ENCODE peak calls at places on chromosomes 7 and 10, in ten cellular contexts. T, S, F, X, E, Y, H, R, L and V are unnamed samples.
A peak's percentile ranks its signal among the peaks of the same experiment; 100 is the strongest.

GRCh38 chr7:74105992-74106391 is 22.4 kb downstream of the LIMK1 start:
- DNase-seq in Y (no peak), X (no peak), F (no peak), R (no peak), S (no peak), T (no peak), E (no peak), H (no peak), L (no peak), V (no peak)

GRCh38 chr7:37039131-37039719 is 314.9 kb upstream of the AOAH start:
- DNase-seq in R (no peak), H (no peak), T (no peak), F (no peak), E (no peak), S (no peak), L (no peak), Y (no peak), X (no peak), V (no peak)

GRCh38 chr7:108147031-108147563 is 16.9 kb upstream of the LAMB4 start:
- DNase-seq in Y (no peak), S (no peak), F (no peak), L (no peak), X (no peak), H (no peak), R (no peak), E (no peak), T (no peak), V (no peak)

GRCh38 chr7:107078517-107078966 is 34.0 kb downstream of the PRKAR2B start:
- DNase-seq in Y (no peak), H (no peak), S (no peak), R (peak; percentile 36), F (no peak), L (no peak), E (no peak), T (no peak), X (no peak), V (no peak)

GRCh38 chr10:132964231-132964630 is 21.9 kb upstream of the CFAP46 start:
- DNase-seq in S (no peak), H (no peak), X (no peak), Y (no peak), R (no peak), L (no peak), F (no peak), T (no peak), E (no peak), V (no peak)

GRCh38 chr7:84490661-84491060 is 296.1 kb upstream of the SEMA3A start:
- DNase-seq in R (no peak), E (no peak), Y (no peak), T (no peak), L (no peak), H (no peak), S (peak; percentile 30), F (no peak), X (no peak), V (peak; percentile 30)

GRCh38 chr7:105439174-105439893 is 50.6 kb upstream of the SRPK2 start:
- DNase-seq in E (peak; percentile 69), R (peak; percentile 85), L (no peak), T (no peak), H (no peak), F (no peak), S (no peak), Y (no peak), X (no peak), V (no peak)

GRCh38 chr7:85184599-85185354 is 2.1 kb downstream of the SEMA3D start:
- DNase-seq in H (no peak), E (peak; percentile 33), F (no peak), Y (peak; percentile 13), T (no peak), L (peak; percentile 9), X (no peak), R (no peak), S (no peak), V (no peak)

GRCh38 chr7:149856583-149856982 is 17.2 kb upstream of the ATP6V0E2 start:
- DNase-seq in S (no peak), H (no peak), F (no peak), E (no peak), L (no peak), T (no peak), X (no peak), Y (no peak), R (no peak), V (no peak)

GRCh38 chr7:155193716-155194115 is 104.0 kb upstream of the INSIG1 start:
- DNase-seq in E (no peak), Y (no peak), S (no peak), X (no peak), L (no peak), F (no peak), T (no peak), H (no peak), R (no peak), V (no peak)

GRCh38 chr7:147586526-147586925 is 1004.0 kb upstream of the C7orf33 start:
- DNase-seq in E (no peak), H (no peak), X (no peak), F (no peak), T (no peak), R (no peak), Y (no peak), S (no peak), L (no peak), V (no peak)

GRCh38 chr7:142323706-142324105 is 65.8 kb upstream of the PRSS58 start:
- DNase-seq in L (no peak), Y (peak; percentile 40), R (peak; percentile 43), X (no peak), S (no peak), H (peak; percentile 73), E (no peak), F (peak; percentile 22), T (no peak), V (peak; percentile 70)

GRCh38 chr10:12351447-12351846 is 2.1 kb downstream of the CAMK1D start:
- DNase-seq in H (no peak), Y (no peak), R (no peak), T (no peak), F (no peak), X (no peak), L (no peak), S (no peak), E (no peak), V (no peak)

GRCh38 chr7:43904533-43905208 is 1.7 kb downstream of the URGCP start:
- DNase-seq in Y (no peak), T (no peak), E (no peak), H (no peak), R (no peak), X (no peak), L (no peak), F (no peak), S (no peak), V (no peak)

GRCh38 chr7:88432321-88432720 is 125.6 kb upstream of the STEAP4 start:
- DNase-seq in X (no peak), S (no peak), F (no peak), L (no peak), T (no peak), Y (no peak), R (no peak), E (no peak), H (no peak), V (peak; percentile 87)

GRCh38 chr7:45646996-45647411 is 72.8 kb downstream of the ADCY1 start:
- DNase-seq in E (no peak), Y (no peak), H (no peak), F (no peak), R (no peak), L (no peak), T (no peak), S (no peak), X (no peak), V (no peak)

GRCh38 chr7:105934577-105935185 is 28.4 kb upstream of the CDHR3 start:
- DNase-seq in H (peak; percentile 29), X (no peak), S (peak; percentile 44), L (no peak), Y (peak; percentile 18), T (no peak), E (no peak), F (no peak), R (peak; percentile 9), V (peak; percentile 79)

GRCh38 chr7:152902870-152903860 is 143.6 kb downstream of the ACTR3B start:
- DNase-seq in H (no peak), T (no peak), E (no peak), Y (no peak), L (no peak), S (no peak), R (no peak), X (no peak), F (no peak), V (no peak)

GRCh38 chr7:151088856-151089699 is 2.8 kb downstream of the AGAP3 start:
- DNase-seq in X (no peak), Y (no peak), R (no peak), T (no peak), F (no peak), E (no peak), S (no peak), L (no peak), H (no peak), V (no peak)

GRCh38 chr10:1938317-1938716 is 201.0 kb upstream of the ADARB2 start:
- DNase-seq in L (no peak), H (no peak), X (no peak), S (no peak), R (no peak), Y (no peak), T (no peak), F (peak; percentile 60), E (no peak), V (no peak)

GRCh38 chr7:112572669-112573301 is 92.0 kb downstream of the LSMEM1 start:
- DNase-seq in X (no peak), H (no peak), E (no peak), F (no peak), L (no peak), S (no peak), Y (no peak), R (peak; percentile 26), T (no peak), V (no peak)

GRCh38 chr10:1121311-1121970 is 65.3 kb downstream of the WDR37 start:
- DNase-seq in L (no peak), Y (no peak), R (no peak), S (no peak), H (no peak), X (no peak), F (no peak), T (no peak), E (no peak), V (no peak)

GRCh38 chr10:29328988-29329387 is 40.1 kb downstream of the LYZL1 start:
- DNase-seq in E (no peak), F (no peak), S (no peak), H (no peak), Y (no peak), X (no peak), L (no peak), T (no peak), R (no peak), V (no peak)

GRCh38 chr10:129970404-129971364 is 6.6 kb upstream of the EBF3 start:
- DNase-seq in T (no peak), F (no peak), R (no peak), E (no peak), S (no peak), H (no peak), L (no peak), Y (no peak), X (no peak), V (no peak)

GRCh38 chr7:106736123-106736507 is 75.2 kb upstream of the CCDC71L start:
- DNase-seq in Y (no peak), H (no peak), F (no peak), S (no peak), X (no peak), E (no peak), R (no peak), L (no peak), T (no peak), V (no peak)

GRCh38 chr10:114045071-114045737 is 1.5 kb downstream of the ADRB1 start:
- DNase-seq in S (peak; percentile 58), X (no peak), H (no peak), Y (peak; percentile 15), F (no peak), R (no peak), E (no peak), T (peak; percentile 8), L (no peak), V (no peak)

GRCh38 chr7:131521651-131522163 is 34.7 kb downstream of the PODXL start:
- DNase-seq in H (no peak), R (no peak), X (no peak), E (no peak), Y (no peak), L (no peak), S (no peak), F (no peak), T (no peak), V (no peak)

GRCh38 chr7:110801502-110801901 is 289.4 kb upstream of the LRRN3 start:
- DNase-seq in X (no peak), Y (no peak), S (no peak), R (no peak), E (no peak), H (no peak), L (no peak), T (no peak), F (no peak), V (no peak)